ENCODE peak calls at places on chromosome 9, in ten cellular contexts. O is pons, V is NCI-H2081, X is aorta, E is Ammon's horn, F is SJSA1, G is substantia nigra, T is fibroblast of lung, Q is MCF 10A, N is GM10248. Z is an unnamed sample.

GRCh38 chr9:134165357-134166315 is 1.3 kb upstream of the RNU6ATAC start:
- DNase-seq in O (peak; percentile 35), V (no peak), X (peak; percentile 77), E (peak; percentile 44), F (no peak), G (no peak), T (peak; percentile 30), Q (peak; percentile 37), N (no peak), Z (no peak)

GRCh38 chr9:131660466-131661405 is 79.1 kb downstream of the RAPGEF1 start:
- DNase-seq in O (peak; percentile 78), V (no peak), X (no peak), E (peak; percentile 80), F (peak; percentile 58), G (peak; percentile 20), T (no peak), Q (no peak), N (no peak), Z (peak; percentile 73)

GRCh38 chr9:110258671-110259070 is 2.4 kb upstream of the TXN start:
- DNase-seq in O (no peak), V (no peak), X (no peak), E (no peak), F (no peak), G (no peak), T (no peak), Q (no peak), N (peak; percentile 37), Z (no peak)

GRCh38 chr9:129626944-129627297 is 958 bp downstream of the NTMT1 start:
- DNase-seq in O (no peak), V (peak; percentile 15), X (no peak), E (no peak), F (peak; percentile 75), G (no peak), T (peak; percentile 91), Q (peak; percentile 12), N (no peak), Z (no peak)

GRCh38 chr9:73714294-73714693 is 562.6 kb downstream of the ANXA1 start:
- DNase-seq in O (no peak), V (no peak), X (no peak), E (no peak), F (no peak), G (no peak), T (peak; percentile 44), Q (peak; percentile 52), N (no peak), Z (no peak)

GRCh38 chr9:70120834-70121510 is 77.3 kb downstream of the MAMDC2 start:
- DNase-seq in O (no peak), V (no peak), X (peak; percentile 90), E (no peak), F (peak; percentile 86), G (no peak), T (peak; percentile 99), Q (peak; percentile 85), N (no peak), Z (no peak)

GRCh38 chr9:69971643-69972449 is 71.8 kb upstream of the MAMDC2 start:
- DNase-seq in O (peak; percentile 66), V (peak; percentile 79), X (peak; percentile 89), E (peak; percentile 68), F (peak; percentile 66), G (peak; percentile 48), T (peak; percentile 75), Q (peak; percentile 73), N (peak; percentile 63), Z (peak; percentile 42)

GRCh38 chr9:113934167-113934566 is 58.1 kb downstream of the ZNF618 start:
- DNase-seq in O (no peak), V (no peak), X (no peak), E (no peak), F (peak; percentile 19), G (no peak), T (no peak), Q (no peak), N (no peak), Z (no peak)

GRCh38 chr9:101791938-101792337 is 53.5 kb upstream of the GRIN3A start:
- DNase-seq in O (peak; percentile 12), V (peak; percentile 49), X (no peak), E (peak; percentile 41), F (no peak), G (no peak), T (peak; percentile 2), Q (peak; percentile 64), N (no peak), Z (peak; percentile 24)

GRCh38 chr9:107360098-107360497 is 77.0 kb downstream of the RAD23B start:
- DNase-seq in O (no peak), V (no peak), X (no peak), E (no peak), F (no peak), G (no peak), T (peak; percentile 42), Q (no peak), N (no peak), Z (no peak)

GRCh38 chr9:77864096-77864889 is 167.3 kb downstream of the GNAQ start:
- DNase-seq in O (no peak), V (no peak), X (no peak), E (no peak), F (no peak), G (no peak), T (peak; percentile 34), Q (no peak), N (peak; percentile 12), Z (no peak)

GRCh38 chr9:93580654-93581380 is 4.4 kb downstream of the PHF2 start:
- DNase-seq in O (no peak), V (no peak), X (peak; percentile 55), E (no peak), F (peak; percentile 28), G (no peak), T (no peak), Q (no peak), N (no peak), Z (no peak)

GRCh38 chr9:76311576-76311975 is 82.7 kb downstream of the RFK start:
- DNase-seq in O (no peak), V (no peak), X (no peak), E (no peak), F (no peak), G (no peak), T (no peak), Q (no peak), N (no peak), Z (no peak)

GRCh38 chr9:79155308-79155707 is 416.5 kb upstream of the TLE4 start:
- DNase-seq in O (no peak), V (no peak), X (no peak), E (no peak), F (no peak), G (no peak), T (no peak), Q (peak; percentile 42), N (no peak), Z (no peak)

GRCh38 chr9:129458155-129458661 is 162.7 kb downstream of the C9orf50 start:
- DNase-seq in O (peak; percentile 63), V (no peak), X (no peak), E (peak; percentile 66), F (no peak), G (no peak), T (no peak), Q (no peak), N (no peak), Z (peak; percentile 63)

GRCh38 chr9:20771721-20772120 is 87.7 kb downstream of the FOCAD start:
- DNase-seq in O (no peak), V (no peak), X (no peak), E (no peak), F (no peak), G (no peak), T (no peak), Q (no peak), N (no peak), Z (no peak)

GRCh38 chr9:113446323-113446740 is 17.2 kb upstream of the RGS3 start:
- DNase-seq in O (peak; percentile 80), V (peak; percentile 45), X (no peak), E (peak; percentile 62), F (no peak), G (no peak), T (peak; percentile 31), Q (peak; percentile 51), N (peak; percentile 74), Z (peak; percentile 64)

GRCh38 chr9:127393680-127394079 is 3.3 kb upstream of the SLC2A8 start:
- DNase-seq in O (no peak), V (no peak), X (no peak), E (no peak), F (no peak), G (no peak), T (peak; percentile 25), Q (no peak), N (no peak), Z (no peak)

GRCh38 chr9:1458503-1458902 is 408.3 kb downstream of the DMRT2 start:
- DNase-seq in O (no peak), V (no peak), X (no peak), E (no peak), F (peak; percentile 44), G (no peak), T (peak; percentile 56), Q (peak; percentile 87), N (no peak), Z (no peak)

GRCh38 chr9:27204578-27204977 is 92.4 kb downstream of the EQTN start:
- DNase-seq in O (no peak), V (no peak), X (no peak), E (no peak), F (no peak), G (no peak), T (peak; percentile 59), Q (peak; percentile 72), N (no peak), Z (no peak)

GRCh38 chr9:28650327-28650726 is 1077.0 kb upstream of the C9orf72 start:
- DNase-seq in O (no peak), V (no peak), X (no peak), E (no peak), F (no peak), G (no peak), T (no peak), Q (no peak), N (no peak), Z (no peak)

GRCh38 chr9:92990461-92990860 is 43.1 kb downstream of the FGD3 start:
- DNase-seq in O (no peak), V (no peak), X (no peak), E (no peak), F (no peak), G (no peak), T (no peak), Q (no peak), N (no peak), Z (no peak)

GRCh38 chr9:124771867-124772621 is 933 bp upstream of the NR6A1 start:
- DNase-seq in O (no peak), V (peak; percentile 71), X (peak; percentile 91), E (peak; percentile 70), F (peak; percentile 78), G (peak; percentile 54), T (peak; percentile 67), Q (peak; percentile 74), N (peak; percentile 58), Z (peak; percentile 62)

GRCh38 chr9:123346026-123346425 is 10.0 kb upstream of the CRB2 start:
- DNase-seq in O (no peak), V (no peak), X (no peak), E (no peak), F (no peak), G (no peak), T (no peak), Q (no peak), N (no peak), Z (no peak)

GRCh38 chr9:75085640-75086039 is 2.3 kb downstream of the NMRK1 start:
- DNase-seq in O (no peak), V (no peak), X (no peak), E (no peak), F (no peak), G (no peak), T (no peak), Q (peak; percentile 22), N (no peak), Z (no peak)

Z was measured in globus pallidus.